ENCODE peak calls at places on chromosome 3, in seven cellular contexts. S is CD8-positive, alpha-beta T cell; F is heart right ventricle; T is lower lobe of right lung; Y is upper lobe of left lung; H is PC-9; Z is GM23338. D is an unnamed sample.

GRCh38 chr3:128698211-128699011 is 27.6 kb upstream of the RAB7A start:
- DNase-seq in H (peak), F (no peak), T (peak), S (no peak), Y (peak), Z (peak), D (peak)

GRCh38 chr3:85077018-85077417 is 118.2 kb downstream of the CADM2 start:
- DNase-seq in Z (no peak), T (no peak), H (no peak), S (no peak), Y (no peak), F (no peak), D (no peak)

GRCh38 chr3:113557374-113557773 is 25.0 kb downstream of the SIDT1 start:
- DNase-seq in H (peak), Y (no peak), T (no peak), Z (peak), F (no peak), S (no peak), D (no peak)

GRCh38 chr3:94115482-94115881 is 52.6 kb downstream of the NSUN3 start:
- DNase-seq in Y (no peak), Z (peak), T (no peak), F (no peak), H (no peak), S (no peak), D (no peak)

GRCh38 chr3:128499724-128500275 is 6.8 kb upstream of the GATA2 start:
- DNase-seq in Z (no peak), H (no peak), S (no peak), F (no peak), Y (peak), T (no peak), D (no peak)

GRCh38 chr3:9808345-9809037 is 1.6 kb upstream of the TTLL3 start:
- DNase-seq in S (no peak), Z (peak), Y (no peak), H (peak), T (no peak), F (no peak), D (no peak)

GRCh38 chr3:189901481-189901880 is 219.2 kb downstream of the P3H2 start:
- DNase-seq in Z (no peak), H (no peak), Y (no peak), F (no peak), T (no peak), S (no peak), D (no peak)

GRCh38 chr3:1374471-1374870 is 281.6 kb downstream of the CNTN6 start:
- DNase-seq in S (no peak), H (no peak), Y (no peak), Z (no peak), T (no peak), F (no peak), D (no peak)

GRCh38 chr3:106720510-106720909 is 656.7 kb upstream of the CCDC54 start:
- DNase-seq in F (no peak), H (no peak), Y (no peak), T (no peak), S (no peak), Z (no peak), D (no peak)

GRCh38 chr3:128493221-128494151 is 485 bp upstream of the GATA2 start:
- DNase-seq in T (no peak), H (no peak), Y (peak), S (no peak), F (no peak), Z (no peak), D (no peak)

GRCh38 chr3:143654906-143655305 is 193.4 kb downstream of the SLC9A9 start:
- DNase-seq in F (no peak), T (no peak), Y (no peak), H (no peak), Z (no peak), S (no peak), D (no peak)

DNA sequence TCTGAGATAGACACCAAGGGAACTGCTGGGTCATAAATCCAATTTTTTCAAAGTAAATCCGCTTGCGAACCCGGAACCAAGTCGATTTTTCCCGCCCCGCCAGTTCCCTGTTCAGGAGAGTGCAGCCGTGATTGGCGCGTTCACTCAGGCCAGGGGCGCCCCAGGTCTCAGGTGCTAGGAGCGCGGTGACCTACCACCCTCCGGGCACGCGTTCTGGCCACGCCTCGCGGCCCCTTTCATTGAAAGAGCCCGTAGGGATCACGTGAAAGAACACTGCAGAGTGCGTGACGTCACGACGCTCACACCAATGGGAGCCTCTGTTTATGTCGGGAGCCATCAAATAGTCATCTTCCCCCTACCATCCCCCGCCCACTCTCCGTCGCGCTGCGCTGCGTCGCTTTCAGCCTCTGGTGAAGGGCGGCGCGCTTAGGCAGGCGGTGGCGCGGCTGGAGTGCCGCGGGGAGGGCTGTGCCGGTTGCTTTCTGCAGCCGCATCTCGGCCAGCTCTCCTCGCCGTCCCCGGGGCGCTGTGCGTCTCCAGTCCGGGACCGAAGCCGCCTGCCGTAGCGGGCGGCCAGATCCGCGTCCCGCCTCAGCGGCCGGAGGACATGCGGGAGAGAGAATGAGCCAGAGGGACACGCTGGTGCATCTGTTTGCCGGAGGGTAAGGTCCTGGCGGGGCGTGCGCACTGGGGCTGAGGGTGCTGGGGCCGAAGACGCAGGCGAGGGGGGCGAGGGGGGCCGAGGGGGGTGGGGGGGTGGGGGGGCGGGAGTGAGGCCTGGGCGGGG is at the start of gene SLC25A36:
- DNase-seq in S (peak), T (peak), F (peak), H (peak), Y (peak), Z (peak), D (peak)
- TF ChIP-seq CTCF in S (no peak), T (no peak), F (peak), H (no peak), Y (peak), Z (no peak), D (no peak)

DNA sequence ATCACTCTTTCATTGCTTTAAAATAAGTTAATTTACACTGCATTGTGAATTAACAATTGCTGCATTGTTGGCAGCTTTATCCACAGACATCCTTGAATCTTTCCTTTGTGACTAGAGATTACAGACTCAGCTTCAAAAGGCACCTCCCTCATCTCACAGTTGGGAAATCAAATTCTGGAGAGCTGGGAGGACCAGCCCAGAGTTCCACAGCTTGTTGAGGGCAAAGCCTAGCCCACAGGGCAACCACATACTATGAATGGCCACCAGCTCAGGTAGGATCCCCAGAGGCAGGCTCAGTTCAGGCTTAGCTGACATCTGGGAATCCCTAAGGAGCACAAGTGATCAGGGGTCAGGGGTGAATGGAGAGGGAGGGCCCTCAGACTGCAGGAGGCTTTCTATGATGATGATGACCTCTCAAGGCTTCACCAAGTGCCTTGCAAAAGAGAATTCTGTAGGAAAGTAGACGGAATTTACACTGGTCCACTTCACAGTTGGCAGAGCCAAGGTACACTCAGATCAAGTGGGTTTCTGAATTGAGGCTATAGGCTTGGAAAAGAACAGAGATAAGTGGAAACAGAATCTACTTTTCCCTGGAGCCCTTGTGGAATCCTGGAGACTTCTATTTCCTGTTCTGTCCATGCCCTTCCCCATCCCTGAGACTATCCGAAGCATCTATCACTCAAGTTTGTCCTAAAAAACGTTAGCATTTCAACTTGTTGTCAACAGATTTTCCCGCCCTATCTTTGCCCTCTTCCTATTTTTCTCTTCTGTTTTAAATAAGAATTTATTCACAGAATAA is 13.2 kb downstream of the GCSAM start:
- DNase-seq in T (no peak), Z (no peak), Y (peak), S (no peak), F (no peak), H (no peak), D (no peak)
- H3K4me3 ChIP-seq in T (no peak), Z (no peak), Y (no peak), S (no peak), F (no peak), H (no peak), D (no peak)

GRCh38 chr3:169149349-169149890 is 514.1 kb downstream of the MECOM start:
- DNase-seq in T (peak), F (peak), Z (peak), Y (peak), H (peak), S (peak), D (peak)
- TF ChIP-seq CTCF in T (peak), F (peak), Z (peak), Y (peak), H (peak), S (peak), D (peak)

GRCh38 chr3:184380210-184380626 is 364 bp downstream of the CHRD start:
- DNase-seq in S (no peak), T (peak), Y (peak), Z (peak), H (no peak), F (peak), D (peak)

GRCh38 chr3:184377882-184378445 is at the start of gene THPO:
- DNase-seq in Z (peak), H (no peak), S (no peak), Y (peak), F (no peak), T (no peak), D (no peak)

GRCh38 chr3:184379375-184380209 is at the start of gene CHRD:
- DNase-seq in Z (no peak), T (no peak), H (no peak), F (no peak), Y (no peak), S (no peak), D (no peak)

GRCh38 chr3:184377374-184377773 is 633 bp downstream of the THPO start:
- DNase-seq in S (no peak), Y (no peak), F (no peak), H (no peak), Z (no peak), T (no peak), D (no peak)

DNA sequence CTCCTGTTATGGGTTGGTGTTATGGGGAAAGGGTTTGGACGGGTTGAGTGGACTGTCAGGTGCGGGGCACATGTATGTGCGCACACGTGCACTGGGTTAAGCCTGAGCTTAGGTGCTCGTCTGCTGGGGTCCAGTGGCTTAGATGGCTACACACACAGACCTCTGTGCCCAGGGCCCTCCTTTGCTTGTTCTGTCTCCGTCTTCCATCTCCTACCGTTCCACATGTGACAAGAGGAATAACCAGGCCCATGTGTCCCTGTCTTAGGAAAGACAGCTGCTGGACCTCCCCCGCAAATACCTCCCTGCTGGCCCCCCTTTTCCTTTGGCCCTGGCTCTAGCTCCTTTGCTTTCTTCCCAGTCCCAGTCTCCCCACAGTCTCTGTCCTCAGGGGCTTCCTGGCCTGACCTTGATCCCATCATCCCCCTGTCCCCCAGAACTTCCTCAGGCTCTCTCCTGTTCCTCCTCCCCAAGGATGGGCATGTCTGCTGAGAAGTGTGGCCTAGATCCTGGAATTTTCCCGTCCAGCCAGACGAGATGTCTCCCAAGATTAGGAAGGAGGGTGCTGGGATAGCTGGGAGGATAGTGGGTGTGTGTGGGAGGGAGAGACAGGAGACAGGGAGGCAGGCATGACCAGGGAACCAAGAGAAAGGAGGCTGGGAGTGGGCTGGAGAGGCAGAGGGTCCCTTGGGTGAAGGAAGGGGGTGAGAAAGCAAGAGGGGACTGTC is 805 bp upstream of the THPO start:
- DNase-seq in F (no peak), H (no peak), Z (no peak), T (no peak), Y (no peak), S (no peak), D (no peak)
- H3K4me3 ChIP-seq in F (peak), H (no peak), Z (peak), T (no peak), Y (no peak), S (no peak), D (no peak)

DNA sequence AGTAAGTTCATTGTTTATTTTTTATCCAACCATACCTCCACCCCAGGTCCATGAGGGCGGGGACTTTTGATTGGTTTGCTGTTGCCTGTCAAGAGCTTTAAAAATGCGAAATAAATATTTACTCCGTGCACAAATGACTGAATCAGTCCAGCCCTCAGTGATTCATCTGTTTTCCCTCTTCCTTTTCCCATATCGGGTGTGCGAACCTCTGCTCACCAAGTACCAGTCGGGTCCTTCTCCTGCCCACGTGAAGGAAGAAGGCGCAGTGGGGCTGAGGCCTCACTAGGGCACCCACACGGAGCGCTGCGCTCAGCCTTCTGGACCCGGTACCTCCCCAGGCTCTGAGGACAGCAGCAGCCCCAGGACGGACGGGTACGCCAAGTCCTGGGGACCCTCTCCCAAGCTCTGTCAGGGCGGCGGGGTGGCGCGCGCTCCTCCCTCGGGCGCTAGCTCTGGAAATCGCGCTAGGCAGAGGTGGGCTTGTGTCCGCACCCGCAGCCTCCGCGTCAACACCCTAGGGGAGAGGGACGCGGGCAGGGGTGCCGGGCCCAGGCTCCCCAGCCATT is 70.5 kb upstream of the EPHB3 start:
- DNase-seq in H (no peak), Y (no peak), T (peak), S (no peak), F (no peak), Z (peak), D (no peak)
- TF ChIP-seq CTCF in H (no peak), Y (peak), T (no peak), S (no peak), F (no peak), Z (no peak), D (no peak)

GRCh38 chr3:12796171-12797123 is at the start of gene CAND2:
- DNase-seq in S (no peak), T (peak), H (no peak), Y (peak), Z (peak), F (peak), D (no peak)
- H3K4me3 ChIP-seq in S (peak), T (peak), H (no peak), Y (peak), Z (peak), F (peak), D (no peak)